ENCODE peak calls at places on chromosomes 13 and 19, in five cellular contexts. One of them, this sample, is unnamed.

GRCh38 chr19:55536366-55536765 is 567 bp downstream of the SBK2 start:
- DNase-seq in tibial nerve: no peak
- DNase-seq in fibroblast of lung: no peak
- DNase-seq in HFFc6: no peak
- DNase-seq in sigmoid colon: no peak
- DNase-seq in this sample: no peak

GRCh38 chr13:101049166-101049850 is 367.0 kb downstream of the NALCN start:
- DNase-seq in sigmoid colon: no peak
- DNase-seq in tibial nerve: no peak
- DNase-seq in fibroblast of lung: no peak
- DNase-seq in HFFc6: no peak
- DNase-seq in this sample: no peak

GRCh38 chr19:49056101-49056901 is 1.2 kb downstream of the CGB7 start:
- DNase-seq in HFFc6: no peak
- DNase-seq in tibial nerve: peak; percentile 10
- DNase-seq in sigmoid colon: no peak
- DNase-seq in fibroblast of lung: peak; percentile 20
- DNase-seq in this sample: peak; percentile 64

GRCh38 chr19:49058592-49058991 is 1.0 kb upstream of the CGB7 start:
- DNase-seq in tibial nerve: no peak
- DNase-seq in fibroblast of lung: no peak
- DNase-seq in HFFc6: no peak
- DNase-seq in sigmoid colon: no peak
- DNase-seq in this sample: no peak

GRCh38 chr13:110779046-110779445 is 65.5 kb downstream of the ING1 start:
- DNase-seq in sigmoid colon: no peak
- DNase-seq in tibial nerve: no peak
- DNase-seq in fibroblast of lung: no peak
- DNase-seq in HFFc6: no peak
- DNase-seq in this sample: no peak

GRCh38 chr13:26280822-26281221 is 26.9 kb downstream of the CDK8 start:
- DNase-seq in sigmoid colon: no peak
- DNase-seq in HFFc6: no peak
- DNase-seq in fibroblast of lung: no peak
- DNase-seq in tibial nerve: no peak
- DNase-seq in this sample: no peak

GRCh38 chr13:26471807-26472206 is 85.7 kb upstream of the WASF3 start:
- DNase-seq in HFFc6: no peak
- DNase-seq in sigmoid colon: no peak
- DNase-seq in tibial nerve: no peak
- DNase-seq in fibroblast of lung: no peak
- DNase-seq in this sample: no peak

GRCh38 chr19:34310494-34310981 is 54.5 kb upstream of the GPI start:
- DNase-seq in HFFc6: no peak
- DNase-seq in tibial nerve: no peak
- DNase-seq in sigmoid colon: peak; percentile 40
- DNase-seq in fibroblast of lung: no peak
- DNase-seq in this sample: no peak

GRCh38 chr19:7337380-7338194 is 11.2 kb upstream of the ARHGEF18 start:
- DNase-seq in sigmoid colon: peak; percentile 64
- DNase-seq in fibroblast of lung: no peak
- DNase-seq in tibial nerve: peak; percentile 24
- DNase-seq in HFFc6: no peak
- DNase-seq in this sample: no peak

GRCh38 chr19:20247016-20247683 is 80.1 kb downstream of the ZNF486 start:
- DNase-seq in HFFc6: no peak
- DNase-seq in sigmoid colon: no peak
- DNase-seq in tibial nerve: no peak
- DNase-seq in fibroblast of lung: peak; percentile 17
- DNase-seq in this sample: peak; percentile 45

GRCh38 chr13:110887242-110887954 is 27.5 kb downstream of the ANKRD10 start:
- DNase-seq in sigmoid colon: no peak
- DNase-seq in HFFc6: no peak
- DNase-seq in fibroblast of lung: no peak
- DNase-seq in tibial nerve: no peak
- DNase-seq in this sample: no peak

GRCh38 chr13:54387607-54388006 is 1359.0 kb downstream of the OLFM4 start:
- DNase-seq in HFFc6: no peak
- DNase-seq in fibroblast of lung: no peak
- DNase-seq in tibial nerve: no peak
- DNase-seq in sigmoid colon: no peak
- DNase-seq in this sample: no peak

GRCh38 chr13:99666146-99666805 is 165.0 kb downstream of the TM9SF2 start:
- DNase-seq in fibroblast of lung: no peak
- DNase-seq in sigmoid colon: no peak
- DNase-seq in tibial nerve: no peak
- DNase-seq in HFFc6: no peak
- DNase-seq in this sample: no peak

GRCh38 chr13:28250542-28250941 is 112.2 kb downstream of the PAN3 start:
- DNase-seq in fibroblast of lung: no peak
- DNase-seq in sigmoid colon: no peak
- DNase-seq in tibial nerve: no peak
- DNase-seq in HFFc6: no peak
- DNase-seq in this sample: no peak

GRCh38 chr19:23436318-23436717 is 41.0 kb upstream of the ZNF91 start:
- DNase-seq in sigmoid colon: no peak
- DNase-seq in fibroblast of lung: no peak
- DNase-seq in HFFc6: no peak
- DNase-seq in tibial nerve: no peak
- DNase-seq in this sample: no peak

GRCh38 chr19:23437901-23438300 is 42.6 kb upstream of the ZNF91 start:
- DNase-seq in tibial nerve: no peak
- DNase-seq in HFFc6: peak; percentile 12
- DNase-seq in sigmoid colon: no peak
- DNase-seq in fibroblast of lung: no peak
- DNase-seq in this sample: no peak

GRCh38 chr19:23439623-23440022 is 44.4 kb upstream of the ZNF91 start:
- DNase-seq in sigmoid colon: no peak
- DNase-seq in HFFc6: no peak
- DNase-seq in fibroblast of lung: no peak
- DNase-seq in tibial nerve: no peak
- DNase-seq in this sample: no peak

GRCh38 chr19:23440207-23440606 is 44.9 kb upstream of the ZNF91 start:
- DNase-seq in sigmoid colon: no peak
- DNase-seq in tibial nerve: no peak
- DNase-seq in fibroblast of lung: no peak
- DNase-seq in HFFc6: no peak
- DNase-seq in this sample: no peak

DNA sequence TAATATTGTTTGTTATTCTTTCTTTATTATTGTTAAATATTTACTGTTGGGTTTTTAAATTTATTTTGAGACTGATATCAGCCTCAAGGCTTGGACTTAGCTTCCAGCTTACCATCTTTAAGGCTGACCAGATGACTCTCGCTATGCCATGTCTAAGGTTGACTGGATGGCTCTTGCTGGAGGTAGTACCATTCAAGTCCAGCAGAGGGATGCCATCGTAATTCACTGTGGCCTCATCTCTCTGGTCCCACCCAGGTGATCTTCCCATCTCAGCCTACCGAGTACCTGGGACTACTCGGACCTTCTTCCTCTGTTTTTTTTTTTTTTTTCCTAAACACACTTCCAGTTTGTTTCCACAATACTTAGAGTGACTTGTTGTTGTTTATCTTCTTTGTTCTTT is 41.7 kb upstream of the ZNF91 start:
- DNase-seq in HFFc6: no peak
- DNase-seq in fibroblast of lung: no peak
- DNase-seq in tibial nerve: no peak
- DNase-seq in sigmoid colon: no peak
- DNase-seq in this sample: no peak
- TF ChIP-seq CTCF in HFFc6: no peak
- TF ChIP-seq CTCF in fibroblast of lung: no peak
- TF ChIP-seq CTCF in tibial nerve: no peak
- TF ChIP-seq CTCF in sigmoid colon: no peak
- TF ChIP-seq CTCF in this sample: no peak

GRCh38 chr13:86447479-86447878 is 648.3 kb upstream of the SLITRK6 start:
- DNase-seq in sigmoid colon: no peak
- DNase-seq in fibroblast of lung: no peak
- DNase-seq in tibial nerve: no peak
- DNase-seq in HFFc6: no peak
- DNase-seq in this sample: no peak
- TF ChIP-seq CTCF in sigmoid colon: no peak
- TF ChIP-seq CTCF in fibroblast of lung: no peak
- TF ChIP-seq CTCF in tibial nerve: no peak
- TF ChIP-seq CTCF in HFFc6: no peak
- TF ChIP-seq CTCF in this sample: no peak

GRCh38 chr13:82298110-82298509 is 1584.2 kb downstream of the SLITRK1 start:
- DNase-seq in sigmoid colon: no peak
- DNase-seq in tibial nerve: no peak
- DNase-seq in HFFc6: no peak
- DNase-seq in fibroblast of lung: no peak
- DNase-seq in this sample: no peak
- TF ChIP-seq CTCF in sigmoid colon: no peak
- TF ChIP-seq CTCF in tibial nerve: no peak
- TF ChIP-seq CTCF in HFFc6: no peak
- TF ChIP-seq CTCF in fibroblast of lung: no peak
- TF ChIP-seq CTCF in this sample: no peak

DNA sequence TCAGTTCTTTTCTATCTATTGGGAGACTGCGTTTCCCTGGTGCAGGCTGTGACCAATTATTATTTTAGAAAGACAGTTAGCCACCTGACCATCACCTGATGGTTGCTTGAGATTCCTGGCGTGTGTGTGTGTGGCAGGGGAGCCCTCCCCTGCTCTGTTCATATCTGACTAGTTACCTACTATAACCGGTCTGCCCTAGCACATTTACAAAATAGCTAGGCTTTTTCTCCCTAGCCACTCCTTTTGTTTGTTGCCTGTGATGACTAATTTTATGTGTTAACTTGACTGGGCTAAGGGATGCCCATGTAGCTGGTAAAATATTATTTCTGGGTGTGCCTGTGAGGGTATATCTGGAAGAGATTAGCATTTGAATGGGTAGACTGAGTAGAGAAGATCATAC is 76.9 kb downstream of the OLFM4 start:
- DNase-seq in tibial nerve: no peak
- DNase-seq in HFFc6: no peak
- DNase-seq in fibroblast of lung: no peak
- DNase-seq in sigmoid colon: no peak
- DNase-seq in this sample: no peak
- TF ChIP-seq CTCF in tibial nerve: no peak
- TF ChIP-seq CTCF in HFFc6: no peak
- TF ChIP-seq CTCF in fibroblast of lung: no peak
- TF ChIP-seq CTCF in sigmoid colon: no peak
- TF ChIP-seq CTCF in this sample: no peak

GRCh38 chr19:51398096-51398704 is 7.8 kb upstream of the C19orf84 start:
- DNase-seq in tibial nerve: no peak
- DNase-seq in sigmoid colon: no peak
- DNase-seq in HFFc6: peak; percentile 50
- DNase-seq in fibroblast of lung: peak; percentile 29
- DNase-seq in this sample: no peak
- TF ChIP-seq CTCF in tibial nerve: peak; percentile 31
- TF ChIP-seq CTCF in sigmoid colon: peak; percentile 12
- TF ChIP-seq CTCF in HFFc6: peak; percentile 74
- TF ChIP-seq CTCF in fibroblast of lung: peak; percentile 59
- TF ChIP-seq CTCF in this sample: no peak

DNA sequence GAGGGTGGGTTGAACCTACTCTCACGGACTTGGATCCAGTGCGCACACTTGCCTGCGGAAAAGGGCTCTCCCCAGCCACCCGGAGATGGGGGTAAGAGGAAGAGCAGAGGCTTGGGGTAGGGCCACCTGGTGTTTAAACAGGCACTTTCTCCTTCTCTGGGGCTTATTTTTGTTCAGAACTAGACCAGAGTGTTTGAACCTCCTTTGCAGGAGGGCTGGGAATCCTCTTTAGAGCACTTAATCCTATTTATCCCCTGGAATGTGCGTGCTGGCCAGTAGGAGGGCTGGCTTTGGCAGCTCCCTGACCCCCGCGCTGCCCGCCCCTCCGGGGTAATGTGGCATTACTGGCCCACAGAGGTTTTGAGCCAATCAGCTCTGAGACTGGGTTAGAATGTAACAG is 2.0 kb downstream of the RGS9BP start:
- DNase-seq in tibial nerve: no peak
- DNase-seq in HFFc6: no peak
- DNase-seq in fibroblast of lung: no peak
- DNase-seq in sigmoid colon: no peak
- DNase-seq in this sample: no peak
- TF ChIP-seq CTCF in tibial nerve: no peak
- TF ChIP-seq CTCF in HFFc6: peak; percentile 21
- TF ChIP-seq CTCF in fibroblast of lung: no peak
- TF ChIP-seq CTCF in sigmoid colon: no peak
- TF ChIP-seq CTCF in this sample: no peak

This sample was measured in endothelial cell.